ENCODE peak calls at places on chromosomes 7 and 10, in five cellular contexts. F, X, R, E and K are unnamed samples.

GRCh38 chr7:4700577-4701235 is 18.6 kb downstream of the FOXK1 start:
- DNase-seq in F (peak), X (no peak), R (no peak), E (no peak), K (no peak)

GRCh38 chr10:24360286-24361127 is 151.6 kb downstream of the KIAA1217 start:
- DNase-seq in F (peak), X (no peak), R (peak), E (no peak), K (no peak)

GRCh38 chr10:78063236-78063635 is 29.6 kb downstream of the RPS24 start:
- DNase-seq in F (no peak), X (no peak), R (no peak), E (no peak), K (no peak)

GRCh38 chr10:126420571-126421275 is 32.4 kb upstream of the ADAM12 start:
- DNase-seq in F (no peak), X (no peak), R (no peak), E (no peak), K (no peak)

GRCh38 chr7:31957090-31957720 is 113.0 kb downstream of the PDE1C start:
- DNase-seq in F (no peak), X (no peak), R (no peak), E (no peak), K (no peak)

GRCh38 chr7:11330717-11331116 is 357.0 kb downstream of the PHF14 start:
- DNase-seq in F (no peak), X (no peak), R (no peak), E (no peak), K (no peak)

GRCh38 chr7:36784991-36785940 is 61.0 kb upstream of the AOAH start:
- DNase-seq in F (no peak), X (peak), R (peak), E (no peak), K (peak)

GRCh38 chr10:72889391-72889831 is 4.1 kb upstream of the OIT3 start:
- DNase-seq in F (no peak), X (no peak), R (no peak), E (no peak), K (no peak)

GRCh38 chr7:137890449-137890916 is 43.7 kb upstream of the DGKI start:
- DNase-seq in F (no peak), X (no peak), R (no peak), E (no peak), K (no peak)

GRCh38 chr10:89431977-89432376 is 17.6 kb downstream of the IFIT5 start:
- DNase-seq in F (no peak), X (no peak), R (no peak), E (no peak), K (no peak)

GRCh38 chr10:78937388-78937787 is 131.4 kb upstream of the ZMIZ1 start:
- DNase-seq in F (no peak), X (no peak), R (no peak), E (no peak), K (no peak)

GRCh38 chr7:1591876-1592275 is 22.0 kb upstream of the PSMG3 start:
- DNase-seq in F (no peak), X (peak), R (no peak), E (no peak), K (no peak)

GRCh38 chr7:101856488-101857357 is 39.3 kb downstream of the CUX1 start:
- DNase-seq in F (peak), X (peak), R (peak), E (peak), K (peak)

GRCh38 chr10:116961305-116962251 is 43.4 kb downstream of the SHTN1 start:
- DNase-seq in F (peak), X (no peak), R (peak), E (no peak), K (no peak)

GRCh38 chr7:77653572-77653971 is 42.7 kb upstream of the RSBN1L start:
- DNase-seq in F (no peak), X (no peak), R (no peak), E (no peak), K (no peak)

GRCh38 chr7:112204776-112205347 is 1.3 kb downstream of the DOCK4 start:
- DNase-seq in F (no peak), X (no peak), R (no peak), E (no peak), K (peak)

GRCh38 chr10:122525788-122526187 is 34.8 kb upstream of the DMBT1 start:
- DNase-seq in F (peak), X (no peak), R (no peak), E (no peak), K (no peak)

GRCh38 chr7:20797174-20798080 is 10.7 kb upstream of the SP8 start:
- DNase-seq in F (peak), X (no peak), R (peak), E (no peak), K (peak)

GRCh38 chr7:2542924-2543871 is 12.1 kb downstream of the BRAT1 start:
- DNase-seq in F (peak), X (no peak), R (no peak), E (no peak), K (no peak)

GRCh38 chr10:74821501-74821900 is 4.9 kb upstream of the KAT6B start:
- DNase-seq in F (no peak), X (no peak), R (no peak), E (no peak), K (no peak)

GRCh38 chr10:86535057-86535882 is 13.7 kb upstream of the WAPL start:
- DNase-seq in F (peak), X (peak), R (no peak), E (no peak), K (no peak)

GRCh38 chr7:95874541-95875265 is 102.3 kb downstream of the DYNC1I1 start:
- DNase-seq in F (no peak), X (no peak), R (no peak), E (no peak), K (no peak)

GRCh38 chr10:88404133-88404532 is 179.0 kb downstream of the RNLS start:
- DNase-seq in F (no peak), X (no peak), R (no peak), E (no peak), K (no peak)

GRCh38 chr7:134140889-134141867 is 14.0 kb downstream of the LRGUK start:
- DNase-seq in F (peak), X (peak), R (no peak), E (no peak), K (peak)